ENCODE peak calls at places on chromosomes 1 and 21, in ten cellular contexts. Z is endodermal cell; G is tibial artery; A is K562; W is colonic mucosa; J is right cardiac atrium; X is IMR-90; R is naive thymus-derived CD4-positive, alpha-beta T cell; T is neural progenitor cell; K is fibroblast of lung. Q is an unnamed sample. For H3K27me3, H3K4me1 and H3K9me3, the result is how much of the 10 kb centered on the place peaks cover.

GRCh38 chr1:224769987-224770693 is 154.0 kb downstream of the CNIH3 start:
- DNase-seq in J (no peak), X (peak), W (no peak), Z (no peak), T (no peak), R (no peak), A (no peak), G (no peak), K (peak), Q (no peak)

GRCh38 chr21:33541105-33541711 is 709 bp downstream of the GART start:
- DNase-seq in G (no peak), Z (peak), X (peak), R (no peak), T (peak), J (no peak), A (peak), K (peak), W (peak), Q (peak)

GRCh38 chr1:167819849-167820683 is 93.9 kb downstream of the ADCY10 start:
- DNase-seq in X (peak), J (peak), W (peak), G (peak), T (peak), Z (peak), R (no peak), K (peak), A (peak), Q (peak)

GRCh38 chr1:217135569-217135915 is 412.3 kb upstream of the ESRRG start:
- DNase-seq in T (peak), A (no peak), R (no peak), K (peak), W (no peak), J (peak), Z (no peak), X (peak), G (no peak), Q (peak)

GRCh38 chr1:156641761-156642264 is at the start of gene BCAN:
- DNase-seq in R (no peak), A (no peak), X (peak), Z (peak), J (no peak), G (no peak), T (peak), W (no peak), K (peak), Q (peak)

GRCh38 chr1:167328762-167329483 is 108.2 kb downstream of the POU2F1 start:
- DNase-seq in X (peak), G (no peak), W (no peak), T (peak), K (peak), Z (peak), R (no peak), A (peak), J (no peak), Q (peak)

GRCh38 chr21:17427157-17427556 is 85.7 kb upstream of the CXADR start:
- DNase-seq in T (no peak), J (no peak), Z (no peak), W (no peak), K (no peak), X (no peak), R (no peak), A (no peak), G (no peak), Q (no peak)

GRCh38 chr1:205442051-205442721 is 13.7 kb downstream of the BLACAT1 start:
- DNase-seq in A (no peak), K (no peak), G (peak), X (no peak), W (no peak), R (no peak), J (no peak), T (peak), Z (peak), Q (no peak)

GRCh38 chr1:151072224-151072623 is 1.7 kb downstream of the GABPB2 start:
- DNase-seq in R (no peak), X (no peak), J (no peak), G (no peak), Z (no peak), A (no peak), K (no peak), W (no peak), T (no peak), Q (no peak)

GRCh38 chr1:35925741-35926140 is 5.2 kb upstream of the AGO3 start:
- DNase-seq in X (peak), G (no peak), W (no peak), R (no peak), Z (no peak), A (no peak), T (no peak), J (peak), K (peak), Q (peak)

GRCh38 chr1:209863766-209864485 is 36.2 kb downstream of the UTP25 start:
- DNase-seq in W (no peak), Z (no peak), A (no peak), X (no peak), T (no peak), R (no peak), G (no peak), J (no peak), K (no peak), Q (no peak)

GRCh38 chr21:39660191-39660590 is 47.5 kb downstream of the B3GALT5 start:
- DNase-seq in R (no peak), X (peak), J (peak), G (no peak), T (no peak), A (no peak), W (peak), K (peak), Z (peak), Q (peak)

GRCh38 chr1:205488074-205488723 is 16.3 kb upstream of the CDK18 start:
- DNase-seq in R (peak), X (peak), Z (peak), W (peak), K (peak), A (peak), T (peak), J (peak), G (peak), Q (peak)

GRCh38 chr1:78647238-78647637 is 2.4 kb upstream of the IFI44 start:
- DNase-seq in X (no peak), T (no peak), K (no peak), J (no peak), Z (no peak), G (no peak), W (no peak), R (no peak), A (no peak), Q (no peak)

GRCh38 chr1:221439008-221439733 is 302.7 kb downstream of the DUSP10 start:
- DNase-seq in W (no peak), A (no peak), X (peak), R (no peak), G (no peak), K (peak), Z (no peak), T (peak), J (no peak), Q (no peak)

GRCh38 chr1:46158312-46159281 is 16.3 kb upstream of the TSPAN1 start:
- DNase-seq in R (no peak), W (no peak), K (no peak), T (no peak), A (peak), J (no peak), G (no peak), Z (no peak), X (no peak), Q (no peak)

GRCh38 chr1:1355376-1355775 is 3.0 kb downstream of the MXRA8 start:
- DNase-seq in W (no peak), A (no peak), Z (peak), G (peak), T (peak), R (no peak), K (peak), J (peak), X (peak), Q (peak)

GRCh38 chr1:1353389-1354151 is 4.4 kb upstream of the DVL1 start:
- DNase-seq in Z (peak), R (no peak), T (no peak), G (no peak), K (no peak), J (peak), A (no peak), W (no peak), X (no peak), Q (no peak)

GRCh38 chr1:1352784-1353388 is 3.7 kb upstream of the DVL1 start:
- DNase-seq in T (no peak), J (no peak), R (no peak), G (no peak), K (no peak), X (no peak), Z (no peak), W (no peak), A (no peak), Q (no peak)

GRCh38 chr1:1356166-1356795 is 2.1 kb downstream of the MXRA8 start:
- DNase-seq in W (no peak), J (no peak), A (no peak), G (no peak), T (no peak), Z (no peak), K (no peak), X (no peak), R (no peak), Q (no peak)

DNA sequence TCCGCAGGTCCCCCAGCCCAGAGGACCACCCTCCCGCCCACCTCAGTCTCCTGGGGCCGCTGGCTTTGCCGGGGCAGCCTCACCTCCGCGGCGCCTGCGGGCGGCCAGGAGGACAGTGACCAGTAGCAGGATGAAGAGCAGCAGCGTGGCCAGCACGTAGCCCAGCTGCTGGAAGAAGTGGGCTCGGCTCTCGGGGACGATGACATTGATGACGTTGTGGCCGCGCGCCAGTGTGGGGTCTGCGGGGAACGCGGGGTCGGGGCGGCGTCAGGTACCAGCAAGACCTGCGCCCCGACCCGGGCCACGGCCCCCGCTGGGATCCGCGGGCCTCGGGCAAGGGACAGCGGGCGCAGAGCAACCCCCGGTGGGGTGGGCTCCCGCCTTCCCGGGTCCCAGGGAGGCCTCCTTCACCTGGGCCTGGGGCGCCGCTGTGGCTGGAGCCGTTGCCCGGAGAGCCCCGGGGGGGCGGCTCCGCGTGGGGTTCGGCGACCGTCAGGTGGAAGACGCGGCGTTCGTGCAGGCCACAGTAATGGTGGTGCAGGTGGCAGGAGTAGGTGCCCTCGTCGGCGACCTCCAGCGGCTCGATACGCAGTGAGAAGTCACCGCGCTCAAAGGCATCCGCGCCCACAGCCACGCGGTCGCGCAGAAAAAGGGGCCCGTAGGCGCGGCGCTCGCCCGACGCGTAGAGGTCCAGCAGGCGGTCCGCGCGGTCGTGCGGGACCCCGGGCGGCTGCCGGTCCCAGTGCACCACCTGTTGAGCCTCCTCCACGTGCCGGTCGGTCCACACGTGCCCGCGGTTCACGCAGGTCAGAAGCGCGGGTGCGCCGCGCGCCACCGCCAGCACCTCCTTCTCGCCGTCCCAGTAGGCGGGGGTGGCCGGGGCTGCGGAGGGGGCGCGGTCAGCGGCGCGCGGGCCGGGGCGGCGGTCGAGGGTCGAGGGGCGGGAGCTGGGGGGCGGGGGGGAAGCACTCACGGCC is 3.8 kb downstream of the MXRA8 start:
- DNase-seq in W (no peak), R (no peak), T (no peak), J (peak), A (no peak), G (no peak), K (no peak), Z (peak), X (no peak), Q (no peak)
- H3K27me3 ChIP-seq in W (under half), R (under half), T (under half), J (under half), A (under half), G (under half), K (under half), Z (under half), X (under half), Q (under half)

GRCh38 chr1:89548486-89548857 is 23.8 kb downstream of the LRRC8B start:
- DNase-seq in A (no peak), Z (no peak), X (no peak), W (no peak), R (no peak), T (no peak), G (no peak), J (no peak), K (no peak), Q (no peak)

GRCh38 chr1:89546934-89547562 is 22.4 kb downstream of the LRRC8B start:
- DNase-seq in T (no peak), G (no peak), A (no peak), J (no peak), Z (no peak), X (no peak), W (no peak), K (no peak), R (no peak), Q (no peak)

GRCh38 chr1:89546082-89546889 is 21.7 kb downstream of the LRRC8B start:
- DNase-seq in T (no peak), G (no peak), K (no peak), A (no peak), J (no peak), R (no peak), X (peak), W (no peak), Z (no peak), Q (no peak)

GRCh38 chr1:89547563-89548485 is 23.2 kb downstream of the LRRC8B start:
- DNase-seq in J (no peak), T (no peak), W (no peak), Z (no peak), A (no peak), R (no peak), K (peak), G (peak), X (peak), Q (no peak)

DNA sequence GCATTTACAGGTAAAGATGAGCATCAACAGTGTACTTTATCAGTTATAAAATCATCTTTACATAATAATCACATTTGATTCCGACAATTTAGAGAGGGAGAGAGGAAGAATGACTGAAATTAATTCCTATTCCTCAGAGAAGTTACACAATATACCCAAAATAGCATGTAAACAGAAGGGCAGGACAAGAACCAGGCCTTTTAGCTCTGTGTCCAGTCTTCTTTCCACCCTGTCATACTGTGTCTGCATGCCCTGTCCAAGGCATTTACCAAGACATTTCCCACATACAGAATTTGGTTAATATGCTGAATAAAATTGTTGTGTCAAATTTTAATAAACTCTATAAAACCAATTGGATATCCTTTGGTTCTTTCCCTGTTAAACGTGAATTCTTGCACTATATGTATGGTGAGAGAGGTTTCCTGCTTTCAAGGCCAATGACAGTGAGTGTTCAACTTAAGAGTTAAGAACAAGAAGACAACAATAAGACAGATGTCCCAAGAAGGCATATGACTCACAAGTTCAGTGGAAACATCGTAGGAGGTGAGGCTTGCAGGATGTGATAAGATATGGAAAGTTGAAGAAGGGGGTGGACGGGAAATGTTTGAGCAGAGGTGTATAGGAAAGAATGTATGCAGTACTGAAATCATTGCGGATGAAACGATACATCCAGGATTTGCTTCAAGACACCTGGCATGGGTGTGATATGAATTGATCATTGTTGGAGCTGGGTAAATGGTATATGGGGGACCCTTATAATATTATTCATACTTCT is 20.8 kb downstream of the LRRC8B start:
- DNase-seq in A (peak), W (no peak), R (no peak), J (no peak), X (peak), Z (no peak), K (no peak), G (no peak), T (no peak), Q (no peak)
- H3K4me1 ChIP-seq in A (under half), W (under half), R (under half), J (under half), X (under half), Z (under half), K (under half), G (under half), T (under half), Q (under half)

DNA sequence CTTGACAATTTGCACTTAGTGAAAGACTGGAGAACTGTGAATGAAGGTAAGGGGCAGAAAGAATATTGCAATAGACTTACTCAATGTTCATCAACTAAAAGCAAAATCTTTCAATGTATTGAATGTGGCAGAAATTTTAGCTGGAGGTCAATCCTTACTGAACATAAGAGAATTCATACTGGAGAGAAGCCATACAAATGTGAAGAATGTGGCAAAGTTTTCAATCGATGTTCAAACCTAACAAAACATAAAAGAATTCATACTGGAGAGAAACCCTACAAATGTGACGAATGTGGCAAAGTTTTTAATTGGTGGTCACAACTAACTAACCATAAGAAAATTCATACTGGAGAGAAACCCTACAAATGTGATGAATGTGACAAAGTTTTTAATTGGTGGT is 80.7 kb downstream of the JMJD4 start:
- DNase-seq in R (no peak), A (no peak), T (no peak), Z (no peak), K (peak), G (no peak), W (no peak), J (no peak), X (no peak), Q (no peak)
- H3K9me3 ChIP-seq in R (under half), A (under half), T (half or more), Z (half or more), K (under half), G (half or more), W (under half), J (under half), X (under half), Q (under half)

GRCh38 chr1:215521279-215521678 is 45.8 kb upstream of the KCTD3 start:
- DNase-seq in G (no peak), K (no peak), J (no peak), X (no peak), A (no peak), R (no peak), Z (no peak), T (no peak), W (no peak), Q (no peak)
- H3K27me3 ChIP-seq in G (under half), K (under half), J (under half), X (under half), A (under half), R (under half), Z (under half), T (under half), W (under half), Q (under half)

GRCh38 chr1:161044535-161044907 is 1.3 kb downstream of the USF1 start:
- DNase-seq in R (peak), G (no peak), T (peak), X (peak), Z (peak), J (no peak), A (no peak), W (no peak), K (peak), Q (no peak)

GRCh38 chr1:161038523-161039153 is at the start of gene TSTD1:
- DNase-seq in R (peak), T (peak), J (peak), W (peak), G (peak), X (no peak), Z (peak), K (no peak), A (no peak), Q (peak)

GRCh38 chr1:161039154-161039545 is 386 bp upstream of the TSTD1 start:
- DNase-seq in Z (no peak), T (no peak), R (no peak), A (no peak), J (no peak), X (no peak), K (no peak), G (no peak), W (no peak), Q (no peak)

GRCh38 chr1:161037661-161038522 is 872 bp downstream of the TSTD1 start:
- DNase-seq in Z (peak), G (no peak), R (no peak), A (no peak), T (peak), K (no peak), W (peak), J (no peak), X (no peak), Q (no peak)

DNA sequence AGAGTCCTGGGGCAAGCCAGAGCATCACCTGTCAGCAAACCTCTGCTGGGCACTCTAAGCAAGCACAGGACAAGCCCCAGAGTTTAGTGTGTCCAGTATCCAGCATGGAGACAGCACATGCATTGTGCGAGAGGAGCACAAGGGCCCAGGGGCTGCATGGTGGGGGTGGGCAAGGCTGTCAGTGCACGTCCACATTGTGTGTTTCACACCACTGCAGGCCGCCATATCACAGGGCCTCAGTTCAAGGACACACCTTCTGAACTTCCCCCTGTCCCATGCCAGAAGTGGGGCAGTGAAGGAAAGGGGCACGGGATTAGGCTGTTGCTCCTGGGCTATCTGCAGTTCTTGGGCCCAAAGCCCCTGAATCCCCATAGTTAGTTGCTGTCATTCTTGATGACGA is 782 bp upstream of the TSTD1 start:
- DNase-seq in T (no peak), K (no peak), W (no peak), X (no peak), Z (no peak), R (no peak), G (no peak), J (no peak), A (no peak), Q (no peak)
- H3K4me1 ChIP-seq in T (under half), K (under half), W (under half), X (under half), Z (under half), R (under half), G (under half), J (under half), A (under half), Q (under half)

DNA sequence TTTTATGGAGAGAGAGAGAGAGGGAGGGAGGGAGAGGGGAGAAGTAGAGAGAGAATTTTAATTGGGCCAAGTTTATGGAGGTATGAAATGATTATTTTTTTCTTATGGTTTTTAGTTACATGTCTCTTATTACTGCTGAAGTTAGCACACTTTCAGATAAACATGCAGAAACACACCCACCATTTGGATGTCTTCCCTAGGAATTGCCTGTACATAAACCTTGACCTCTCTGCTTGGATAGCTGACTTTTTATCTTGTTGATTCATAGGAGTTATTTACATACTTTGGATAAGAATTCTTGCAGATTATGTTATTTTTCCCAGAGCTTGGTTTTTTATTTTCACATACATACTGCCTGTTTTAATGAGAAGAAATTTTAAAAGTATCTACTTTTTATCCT is 310.2 kb upstream of the ADAMTS5 start:
- DNase-seq in W (no peak), T (no peak), G (no peak), K (peak), R (no peak), J (no peak), X (peak), A (no peak), Z (no peak), Q (peak)
- H3K9me3 ChIP-seq in W (under half), T (under half), G (under half), K (under half), R (under half), J (under half), X (under half), A (under half), Z (under half), Q (under half)

Q was measured in cardiac muscle cell.